ENCODE peak calls at places on chromosome 5, in seven cellular contexts. J is NCI-H774; N is Right ventricle myocardium superior; F is RWPE1; I is neural progenitor cell; W is stimulated activated CD8-positive, alpha-beta memory T cell treated with anti-CD3 and anti-CD28 coated beads, Interleukin-12 subunit alpha, Interleukin-12 subunit beta, amount 100 ng/mL, for 4 hours; V is germinal center. E is an unnamed sample.

GRCh38 chr5:109053995-109054417 is 306.3 kb downstream of the FER start:
- DNase-seq in I (no peak), N (no peak), F (no peak), V (no peak), J (no peak), W (no peak), E (no peak)

GRCh38 chr5:169641253-169641652 is 4.2 kb downstream of the DOCK2 start:
- DNase-seq in W (no peak), I (peak), V (no peak), F (peak), J (no peak), N (no peak), E (no peak)

GRCh38 chr5:158822099-158822498 is 277.6 kb downstream of the EBF1 start:
- DNase-seq in J (no peak), W (no peak), I (no peak), V (no peak), N (no peak), F (no peak), E (no peak)

GRCh38 chr5:148469446-148470062 is 85.8 kb downstream of the FBXO38 start:
- DNase-seq in J (no peak), W (no peak), F (no peak), V (no peak), I (no peak), N (peak), E (no peak)

GRCh38 chr5:151286246-151286645 is 17.3 kb downstream of the SLC36A3 start:
- DNase-seq in J (no peak), F (no peak), W (no peak), I (no peak), V (no peak), N (no peak), E (no peak)

GRCh38 chr5:167629634-167630033 is 661.8 kb upstream of the WWC1 start:
- DNase-seq in J (no peak), W (no peak), V (no peak), F (no peak), N (no peak), I (no peak), E (no peak)

GRCh38 chr5:67310740-67311139 is 114.1 kb upstream of the CD180 start:
- DNase-seq in V (no peak), J (no peak), I (no peak), N (no peak), F (no peak), W (no peak), E (no peak)

GRCh38 chr5:56816546-56817081 is 1.3 kb downstream of the MAP3K1 start:
- DNase-seq in F (peak), I (peak), W (peak), N (peak), V (peak), J (no peak), E (peak)

GRCh38 chr5:113578091-113578490 is 64.6 kb downstream of the YTHDC2 start:
- DNase-seq in F (no peak), V (no peak), W (no peak), J (no peak), N (no peak), I (no peak), E (no peak)

GRCh38 chr5:132962429-132962928 is 955 bp downstream of the AFF4 start:
- DNase-seq in I (peak), F (peak), W (no peak), V (peak), J (peak), N (no peak), E (peak)

GRCh38 chr5:169249001-169249400 is 51.9 kb downstream of the SLIT3 start:
- DNase-seq in V (no peak), N (no peak), I (no peak), J (no peak), F (no peak), W (no peak), E (no peak)

GRCh38 chr5:159576902-159577301 is 246.6 kb upstream of the IL12B start:
- DNase-seq in F (no peak), W (no peak), V (no peak), N (no peak), J (no peak), I (no peak), E (no peak)

GRCh38 chr5:152505442-152506042 is 100.5 kb upstream of the NMUR2 start:
- DNase-seq in W (no peak), J (peak), V (peak), I (peak), F (peak), N (no peak), E (peak)

GRCh38 chr5:28543699-28544098 is 1505.3 kb upstream of the CDH9 start:
- DNase-seq in I (no peak), F (no peak), N (no peak), V (no peak), W (no peak), J (peak), E (no peak)

GRCh38 chr5:133533541-133533940 is 78.8 kb downstream of the FSTL4 start:
- DNase-seq in N (no peak), F (no peak), J (no peak), V (no peak), I (no peak), W (no peak), E (no peak)

GRCh38 chr5:1524799-1525623 is 1.3 kb upstream of the LPCAT1 start:
- DNase-seq in W (no peak), J (no peak), F (no peak), N (peak), I (no peak), V (no peak), E (no peak)

GRCh38 chr5:132824426-132824825 is 6.0 kb downstream of the SHROOM1 start:
- DNase-seq in F (no peak), W (no peak), J (no peak), V (no peak), I (no peak), N (no peak), E (no peak)

GRCh38 chr5:10932426-10932825 is 171.4 kb upstream of the DAP start:
- DNase-seq in J (no peak), W (no peak), V (no peak), F (no peak), I (no peak), N (no peak), E (no peak)

GRCh38 chr5:68378204-68378830 is 162.8 kb downstream of the PIK3R1 start:
- DNase-seq in N (no peak), J (no peak), I (no peak), F (no peak), W (no peak), V (no peak), E (no peak)

GRCh38 chr5:66443462-66444130 is 152.6 kb upstream of the MAST4 start:
- DNase-seq in I (no peak), F (no peak), W (no peak), J (no peak), V (no peak), N (no peak), E (no peak)

GRCh38 chr5:142472306-142472951 is 147.6 kb upstream of the SPRY4 start:
- DNase-seq in N (no peak), F (peak), J (no peak), W (peak), I (no peak), V (no peak), E (no peak)

GRCh38 chr5:53944981-53945380 is 365.4 kb downstream of the ARL15 start:
- DNase-seq in F (no peak), V (no peak), J (no peak), W (no peak), N (no peak), I (no peak), E (no peak)

GRCh38 chr5:73229271-73229670 is 56.3 kb downstream of the TMEM174 start:
- DNase-seq in J (no peak), V (no peak), W (no peak), F (no peak), N (no peak), I (no peak), E (no peak)

GRCh38 chr5:170248635-170249227 is 15.9 kb downstream of the C5orf58 start:
- DNase-seq in W (no peak), I (no peak), F (no peak), N (no peak), V (no peak), J (no peak), E (no peak)

E was measured in NCI-H2171 treated with DMSO at 0.1 percent for 48 hours.